ENCODE peak calls at places on chromosome 20, in seven cellular contexts. One of them, this sample, is unnamed.

GRCh38 chr20:50346372-50347347 is 156.0 kb downstream of the CEBPB start:
- DNase-seq in neural progenitor cell: no peak
- DNase-seq in GM23248: peak; percentile 90
- DNase-seq in hepatocyte: peak; percentile 68
- DNase-seq in PC-3: peak; percentile 86
- DNase-seq in SK-N-SH: peak; percentile 82
- DNase-seq in HCT116: no peak
- DNase-seq in this sample: no peak

GRCh38 chr20:18005170-18005989 is 36.6 kb downstream of the MGME1 start:
- DNase-seq in neural progenitor cell: no peak
- DNase-seq in GM23248: no peak
- DNase-seq in hepatocyte: peak; percentile 28
- DNase-seq in PC-3: no peak
- DNase-seq in SK-N-SH: no peak
- DNase-seq in HCT116: no peak
- DNase-seq in this sample: peak; percentile 46

GRCh38 chr20:13458860-13459451 is 179.8 kb downstream of the TASP1 start:
- DNase-seq in neural progenitor cell: peak; percentile 58
- DNase-seq in GM23248: peak; percentile 60
- DNase-seq in hepatocyte: peak; percentile 24
- DNase-seq in PC-3: peak; percentile 49
- DNase-seq in SK-N-SH: peak; percentile 33
- DNase-seq in HCT116: peak; percentile 13
- DNase-seq in this sample: peak; percentile 26

GRCh38 chr20:17654649-17655285 is 27.3 kb downstream of the RRBP1 start:
- DNase-seq in neural progenitor cell: peak; percentile 78
- DNase-seq in GM23248: peak; percentile 71
- DNase-seq in hepatocyte: peak; percentile 64
- DNase-seq in PC-3: peak; percentile 51
- DNase-seq in SK-N-SH: peak; percentile 52
- DNase-seq in HCT116: no peak
- DNase-seq in this sample: no peak

GRCh38 chr20:37419774-37420542 is 74.0 kb downstream of the SRC start:
- DNase-seq in neural progenitor cell: no peak
- DNase-seq in GM23248: no peak
- DNase-seq in hepatocyte: no peak
- DNase-seq in PC-3: no peak
- DNase-seq in SK-N-SH: no peak
- DNase-seq in HCT116: no peak
- DNase-seq in this sample: no peak

GRCh38 chr20:13649548-13649947 is 10.8 kb upstream of the TASP1 start:
- DNase-seq in neural progenitor cell: peak; percentile 64
- DNase-seq in GM23248: peak; percentile 39
- DNase-seq in hepatocyte: peak; percentile 23
- DNase-seq in PC-3: no peak
- DNase-seq in SK-N-SH: peak; percentile 79
- DNase-seq in HCT116: no peak
- DNase-seq in this sample: no peak

GRCh38 chr20:61055130-61055529 is 196.9 kb upstream of the CDH4 start:
- DNase-seq in neural progenitor cell: no peak
- DNase-seq in GM23248: no peak
- DNase-seq in hepatocyte: no peak
- DNase-seq in PC-3: no peak
- DNase-seq in SK-N-SH: no peak
- DNase-seq in HCT116: no peak
- DNase-seq in this sample: no peak

GRCh38 chr20:57385940-57386339 is 5.3 kb upstream of the RBM38 start:
- DNase-seq in neural progenitor cell: no peak
- DNase-seq in GM23248: no peak
- DNase-seq in hepatocyte: no peak
- DNase-seq in PC-3: no peak
- DNase-seq in SK-N-SH: no peak
- DNase-seq in HCT116: no peak
- DNase-seq in this sample: no peak

GRCh38 chr20:19811231-19811630 is 53.2 kb downstream of the RIN2 start:
- DNase-seq in neural progenitor cell: no peak
- DNase-seq in GM23248: no peak
- DNase-seq in hepatocyte: no peak
- DNase-seq in PC-3: no peak
- DNase-seq in SK-N-SH: no peak
- DNase-seq in HCT116: no peak
- DNase-seq in this sample: no peak

GRCh38 chr20:47334022-47334551 is 22.4 kb downstream of the ZMYND8 start:
- DNase-seq in neural progenitor cell: no peak
- DNase-seq in GM23248: peak; percentile 92
- DNase-seq in hepatocyte: peak; percentile 73
- DNase-seq in PC-3: peak; percentile 98
- DNase-seq in SK-N-SH: no peak
- DNase-seq in HCT116: no peak
- DNase-seq in this sample: no peak

GRCh38 chr20:18137412-18138265 is at the start of the genes KAT14 and PET117:
- DNase-seq in neural progenitor cell: peak; percentile 96
- DNase-seq in GM23248: peak; percentile 92
- DNase-seq in hepatocyte: peak; percentile 95
- DNase-seq in PC-3: peak; percentile 95
- DNase-seq in SK-N-SH: peak; percentile 91
- DNase-seq in HCT116: peak; percentile 79
- DNase-seq in this sample: peak; percentile 95

GRCh38 chr20:44006126-44006525 is 91.5 kb downstream of the TOX2 start:
- DNase-seq in neural progenitor cell: no peak
- DNase-seq in GM23248: no peak
- DNase-seq in hepatocyte: no peak
- DNase-seq in PC-3: no peak
- DNase-seq in SK-N-SH: no peak
- DNase-seq in HCT116: no peak
- DNase-seq in this sample: no peak

GRCh38 chr20:42082611-42083010 is 464.4 kb upstream of the CHD6 start:
- DNase-seq in neural progenitor cell: no peak
- DNase-seq in GM23248: peak; percentile 13
- DNase-seq in hepatocyte: peak; percentile 70
- DNase-seq in PC-3: peak; percentile 11
- DNase-seq in SK-N-SH: peak; percentile 81
- DNase-seq in HCT116: no peak
- DNase-seq in this sample: no peak

GRCh38 chr20:49924247-49924646 is 8.9 kb upstream of the SPATA2 start:
- DNase-seq in neural progenitor cell: no peak
- DNase-seq in GM23248: no peak
- DNase-seq in hepatocyte: no peak
- DNase-seq in PC-3: no peak
- DNase-seq in SK-N-SH: no peak
- DNase-seq in HCT116: no peak
- DNase-seq in this sample: no peak

GRCh38 chr20:2535711-2536561 is 437 bp upstream of the TMC2 start:
- DNase-seq in neural progenitor cell: peak; percentile 25
- DNase-seq in GM23248: no peak
- DNase-seq in hepatocyte: no peak
- DNase-seq in PC-3: no peak
- DNase-seq in SK-N-SH: no peak
- DNase-seq in HCT116: no peak
- DNase-seq in this sample: no peak

GRCh38 chr20:5835234-5835845 is 85.1 kb downstream of the SHLD1 start:
- DNase-seq in neural progenitor cell: no peak
- DNase-seq in GM23248: peak; percentile 60
- DNase-seq in hepatocyte: no peak
- DNase-seq in PC-3: peak; percentile 79
- DNase-seq in SK-N-SH: peak; percentile 39
- DNase-seq in HCT116: no peak
- DNase-seq in this sample: no peak

GRCh38 chr20:474581-474980 is 12.2 kb upstream of the TBC1D20 start:
- DNase-seq in neural progenitor cell: no peak
- DNase-seq in GM23248: no peak
- DNase-seq in hepatocyte: no peak
- DNase-seq in PC-3: no peak
- DNase-seq in SK-N-SH: no peak
- DNase-seq in HCT116: no peak
- DNase-seq in this sample: no peak

GRCh38 chr20:6388666-6389197 is 265.9 kb upstream of the FERMT1 start:
- DNase-seq in neural progenitor cell: no peak
- DNase-seq in GM23248: no peak
- DNase-seq in hepatocyte: no peak
- DNase-seq in PC-3: no peak
- DNase-seq in SK-N-SH: no peak
- DNase-seq in HCT116: no peak
- DNase-seq in this sample: no peak

GRCh38 chr20:3745686-3746173 is 13.2 kb downstream of the HSPA12B start:
- DNase-seq in neural progenitor cell: no peak
- DNase-seq in GM23248: no peak
- DNase-seq in hepatocyte: no peak
- DNase-seq in PC-3: no peak
- DNase-seq in SK-N-SH: no peak
- DNase-seq in HCT116: no peak
- DNase-seq in this sample: no peak

DNA sequence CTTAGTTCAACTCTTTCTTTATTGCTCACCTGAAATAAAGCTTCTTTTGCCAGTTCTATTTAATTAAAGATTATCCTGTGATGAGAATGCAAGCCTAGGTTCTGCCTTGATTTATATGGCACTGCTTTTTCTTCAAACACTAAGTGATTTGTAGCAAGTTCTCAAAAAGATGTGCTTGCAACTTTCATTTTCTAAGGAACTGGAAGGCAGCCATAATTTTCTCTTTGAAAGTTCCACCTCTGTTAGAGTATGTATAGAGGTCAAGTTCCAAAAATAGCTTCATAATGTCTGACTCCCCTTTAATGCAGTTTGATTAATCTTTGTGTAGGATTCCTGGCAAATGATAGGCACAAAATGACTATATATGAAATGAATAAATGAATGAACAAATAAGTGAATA is 528.3 kb upstream of the FLRT3 start:
- DNase-seq in neural progenitor cell: no peak
- DNase-seq in GM23248: no peak
- DNase-seq in hepatocyte: no peak
- DNase-seq in PC-3: no peak
- DNase-seq in SK-N-SH: no peak
- DNase-seq in HCT116: no peak
- DNase-seq in this sample: no peak
- H3K9me3 ChIP-seq in neural progenitor cell: no peaks in the 10 kb centered on the region
- H3K9me3 ChIP-seq in GM23248: no peaks in the 10 kb centered on the region
- H3K9me3 ChIP-seq in hepatocyte: no peaks in the 10 kb centered on the region
- H3K9me3 ChIP-seq in PC-3: no peaks in the 10 kb centered on the region
- H3K9me3 ChIP-seq in SK-N-SH: no peaks in the 10 kb centered on the region
- H3K9me3 ChIP-seq in HCT116: no peaks in the 10 kb centered on the region
- H3K9me3 ChIP-seq in this sample: no peaks in the 10 kb centered on the region

GRCh38 chr20:35315199-35316020 is 23.2 kb upstream of the FAM83C start:
- DNase-seq in neural progenitor cell: no peak
- DNase-seq in GM23248: peak; percentile 61
- DNase-seq in hepatocyte: no peak
- DNase-seq in PC-3: no peak
- DNase-seq in SK-N-SH: no peak
- DNase-seq in HCT116: no peak
- DNase-seq in this sample: no peak

GRCh38 chr20:35314460-35315198 is 22.4 kb upstream of the FAM83C start:
- DNase-seq in neural progenitor cell: no peak
- DNase-seq in GM23248: no peak
- DNase-seq in hepatocyte: no peak
- DNase-seq in PC-3: no peak
- DNase-seq in SK-N-SH: no peak
- DNase-seq in HCT116: no peak
- DNase-seq in this sample: no peak

GRCh38 chr20:35311409-35311808 is 19.2 kb upstream of the FAM83C start:
- DNase-seq in neural progenitor cell: no peak
- DNase-seq in GM23248: peak; percentile 66
- DNase-seq in hepatocyte: no peak
- DNase-seq in PC-3: peak; percentile 94
- DNase-seq in SK-N-SH: no peak
- DNase-seq in HCT116: peak; percentile 81
- DNase-seq in this sample: no peak

GRCh38 chr20:35311822-35312221 is 19.6 kb upstream of the FAM83C start:
- DNase-seq in neural progenitor cell: no peak
- DNase-seq in GM23248: no peak
- DNase-seq in hepatocyte: no peak
- DNase-seq in PC-3: no peak
- DNase-seq in SK-N-SH: no peak
- DNase-seq in HCT116: no peak
- DNase-seq in this sample: no peak

GRCh38 chr20:35312348-35312747 is 20.1 kb upstream of the FAM83C start:
- DNase-seq in neural progenitor cell: no peak
- DNase-seq in GM23248: peak; percentile 92
- DNase-seq in hepatocyte: no peak
- DNase-seq in PC-3: peak; percentile 98
- DNase-seq in SK-N-SH: no peak
- DNase-seq in HCT116: peak; percentile 62
- DNase-seq in this sample: no peak
- H3K27ac ChIP-seq in neural progenitor cell: no peak overlapping the region
- H3K27ac ChIP-seq in GM23248: peak overlapping the region; percentile 79
- H3K27ac ChIP-seq in hepatocyte: peak overlapping the region; percentile 52
- H3K27ac ChIP-seq in PC-3: peak overlapping the region; percentile 91
- H3K27ac ChIP-seq in SK-N-SH: peak overlapping the region; percentile 64
- H3K27ac ChIP-seq in HCT116: peak overlapping the region; percentile 97
- H3K27ac ChIP-seq in this sample: no peak overlapping the region

GRCh38 chr20:63508072-63508768 is 9.3 kb upstream of the EEF1A2 start:
- DNase-seq in neural progenitor cell: no peak
- DNase-seq in GM23248: no peak
- DNase-seq in hepatocyte: no peak
- DNase-seq in PC-3: no peak
- DNase-seq in SK-N-SH: no peak
- DNase-seq in HCT116: no peak
- DNase-seq in this sample: no peak
- TF ChIP-seq EZH2phosphoT487 in neural progenitor cell: no peak
- TF ChIP-seq EZH2phosphoT487 in GM23248: no peak
- TF ChIP-seq EZH2phosphoT487 in hepatocyte: no peak
- TF ChIP-seq EZH2phosphoT487 in PC-3: no peak
- TF ChIP-seq EZH2phosphoT487 in SK-N-SH: no peak
- TF ChIP-seq EZH2phosphoT487 in HCT116: no peak
- TF ChIP-seq EZH2phosphoT487 in this sample: no peak

GRCh38 chr20:10658051-10658823 is 15.6 kb downstream of the JAG1 start:
- DNase-seq in neural progenitor cell: no peak
- DNase-seq in GM23248: peak; percentile 59
- DNase-seq in hepatocyte: no peak
- DNase-seq in PC-3: no peak
- DNase-seq in SK-N-SH: no peak
- DNase-seq in HCT116: no peak
- DNase-seq in this sample: no peak

GRCh38 chr20:10654630-10655029 is 19.2 kb downstream of the JAG1 start:
- DNase-seq in neural progenitor cell: peak; percentile 61
- DNase-seq in GM23248: no peak
- DNase-seq in hepatocyte: peak; percentile 26
- DNase-seq in PC-3: no peak
- DNase-seq in SK-N-SH: peak; percentile 69
- DNase-seq in HCT116: no peak
- DNase-seq in this sample: no peak

GRCh38 chr20:10656270-10656669 is 17.5 kb downstream of the JAG1 start:
- DNase-seq in neural progenitor cell: no peak
- DNase-seq in GM23248: no peak
- DNase-seq in hepatocyte: no peak
- DNase-seq in PC-3: no peak
- DNase-seq in SK-N-SH: no peak
- DNase-seq in HCT116: no peak
- DNase-seq in this sample: no peak

GRCh38 chr20:10653593-10654288 is 20.1 kb downstream of the JAG1 start:
- DNase-seq in neural progenitor cell: no peak
- DNase-seq in GM23248: peak; percentile 72
- DNase-seq in hepatocyte: no peak
- DNase-seq in PC-3: no peak
- DNase-seq in SK-N-SH: no peak
- DNase-seq in HCT116: no peak
- DNase-seq in this sample: no peak

DNA sequence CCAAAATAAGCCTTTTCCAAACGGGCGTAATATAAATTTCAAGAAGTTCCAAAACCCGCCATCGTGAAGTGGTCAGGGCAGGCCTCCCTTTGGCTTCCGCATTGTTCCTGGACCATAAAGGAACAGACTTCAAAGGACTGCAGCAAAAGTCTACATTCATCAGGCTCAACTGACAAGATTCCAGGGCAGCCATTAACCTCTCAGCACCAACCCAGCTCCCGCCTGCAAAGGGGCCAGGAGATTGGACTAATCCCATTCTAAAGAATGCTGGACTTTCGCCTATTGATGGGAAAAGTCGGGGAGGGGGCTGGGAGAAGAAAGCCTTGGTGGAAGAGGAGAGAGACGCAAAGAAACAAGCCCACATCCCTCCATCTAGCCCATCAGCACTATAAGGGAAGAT is 18.1 kb downstream of the JAG1 start:
- DNase-seq in neural progenitor cell: peak; percentile 93
- DNase-seq in GM23248: no peak
- DNase-seq in hepatocyte: no peak
- DNase-seq in PC-3: no peak
- DNase-seq in SK-N-SH: no peak
- DNase-seq in HCT116: no peak
- DNase-seq in this sample: no peak
- H3K9me3 ChIP-seq in neural progenitor cell: no peaks in the 10 kb centered on the region
- H3K9me3 ChIP-seq in GM23248: no peaks in the 10 kb centered on the region
- H3K9me3 ChIP-seq in hepatocyte: no peaks in the 10 kb centered on the region
- H3K9me3 ChIP-seq in PC-3: no peaks in the 10 kb centered on the region
- H3K9me3 ChIP-seq in SK-N-SH: no peaks in the 10 kb centered on the region
- H3K9me3 ChIP-seq in HCT116: no peaks in the 10 kb centered on the region
- H3K9me3 ChIP-seq in this sample: no peaks in the 10 kb centered on the region

This sample was measured in OCI-LY7.